ENCODE peak calls at places on chromosomes 6 and 20, in four cellular contexts. J is cardiac muscle cell, P is astrocyte, U is dorsolateral prefrontal cortex. F is an unnamed sample.

GRCh38 chr20:32839227-32839981 is 19.3 kb upstream of the EFCAB8 start:
- DNase-seq in J (no peak), P (no peak), U (no peak), F (no peak)

GRCh38 chr6:155234687-155235543 is 28.9 kb upstream of the CLDN20 start:
- DNase-seq in J (peak), P (peak), U (no peak), F (no peak)

GRCh38 chr6:73286752-73287151 is 23.8 kb upstream of the KHDC1 start:
- DNase-seq in J (no peak), P (no peak), U (no peak), F (no peak)

GRCh38 chr20:41180599-41181333 is 43.4 kb downstream of the PLCG1 start:
- DNase-seq in J (no peak), P (no peak), U (no peak), F (no peak)

GRCh38 chr6:45424628-45424955 is 46.9 kb upstream of the SUPT3H start:
- DNase-seq in J (no peak), P (no peak), U (no peak), F (no peak)

GRCh38 chr6:48777411-48777810 is 666.4 kb upstream of the PTCHD4 start:
- DNase-seq in J (no peak), P (no peak), U (no peak), F (no peak)

GRCh38 chr6:167973092-167973880 is 24.2 kb upstream of the KIF25 start:
- DNase-seq in J (no peak), P (no peak), U (no peak), F (no peak)

GRCh38 chr6:84771732-84772131 is 7.3 kb upstream of the TBX18 start:
- DNase-seq in J (peak), P (no peak), U (no peak), F (no peak)

GRCh38 chr6:73079978-73080377 is 145.3 kb downstream of the KHDC1L start:
- DNase-seq in J (no peak), P (peak), U (no peak), F (no peak)

GRCh38 chr6:136037885-136038460 is 186.5 kb downstream of the PDE7B start:
- DNase-seq in J (peak), P (peak), U (no peak), F (no peak)

GRCh38 chr6:131792091-131792496 is 15.7 kb upstream of the ENPP1 start:
- DNase-seq in J (no peak), P (peak), U (no peak), F (peak)

GRCh38 chr6:22512716-22513452 is 56.5 kb upstream of the HDGFL1 start:
- DNase-seq in J (peak), P (no peak), U (no peak), F (no peak)

GRCh38 chr6:28940859-28941680 is 17.3 kb upstream of the TRIM27 start:
- DNase-seq in J (peak), P (peak), U (no peak), F (peak)

GRCh38 chr6:166769648-166770047 is 142.6 kb upstream of the RPS6KA2 start:
- DNase-seq in J (no peak), P (no peak), U (no peak), F (no peak)

GRCh38 chr6:146785001-146785585 is 186.3 kb downstream of the ADGB start:
- DNase-seq in J (peak), P (peak), U (no peak), F (peak)

GRCh38 chr20:62860391-62860923 is 1.2 kb downstream of the TCFL5 start:
- DNase-seq in J (peak), P (peak), U (no peak), F (peak)

GRCh38 chr6:32843321-32843978 is 397 bp downstream of the PSMB8 start:
- DNase-seq in J (no peak), P (no peak), U (no peak), F (peak)

GRCh38 chr6:43436577-43437282 is 9.4 kb downstream of the ABCC10 start:
- DNase-seq in J (peak), P (peak), U (no peak), F (peak)

GRCh38 chr6:152484806-152485205 is 152.4 kb downstream of the SYNE1 start:
- DNase-seq in J (no peak), P (no peak), U (no peak), F (no peak)

GRCh38 chr6:136186363-136186762 is 63.7 kb downstream of the MTFR2 start:
- DNase-seq in J (no peak), P (no peak), U (no peak), F (no peak)

GRCh38 chr6:38943964-38944363 is 104.6 kb upstream of the GLP1R start:
- DNase-seq in J (no peak), P (no peak), U (no peak), F (peak)

GRCh38 chr6:52524921-52525320 is 51.9 kb downstream of the TRAM2 start:
- DNase-seq in J (no peak), P (no peak), U (no peak), F (no peak)

GRCh38 chr6:42217523-42218367 is at the start of gene MRPS10:
- DNase-seq in J (peak), P (peak), U (peak), F (peak)

GRCh38 chr6:1244941-1245340 is 67.0 kb upstream of the FOXQ1 start:
- DNase-seq in J (no peak), P (no peak), U (no peak), F (no peak)

GRCh38 chr6:118992186-118992795 is 57.3 kb upstream of the MCM9 start:
- DNase-seq in J (no peak), P (no peak), U (no peak), F (no peak)

GRCh38 chr6:28408076-28408802 is 8.7 kb upstream of the ZSCAN12 start:
- DNase-seq in J (peak), P (no peak), U (no peak), F (peak)

GRCh38 chr20:41619360-41620115 is 1.4 kb upstream of the CHD6 start:
- DNase-seq in J (no peak), P (peak), U (no peak), F (no peak)

GRCh38 chr6:47700051-47700450 is 1.7 kb downstream of the ADGRF4 start:
- DNase-seq in J (peak), P (peak), U (no peak), F (peak)

GRCh38 chr6:170266061-170266825 is 24.6 kb downstream of the DLL1 start:
- DNase-seq in J (peak), P (no peak), U (peak), F (no peak)

GRCh38 chr6:170263410-170263809 is 27.5 kb downstream of the DLL1 start:
- DNase-seq in J (no peak), P (no peak), U (peak), F (no peak)

GRCh38 chr6:170264086-170264485 is 26.8 kb downstream of the DLL1 start:
- DNase-seq in J (no peak), P (no peak), U (no peak), F (no peak)

GRCh38 chr6:170267688-170268087 is 23.2 kb downstream of the DLL1 start:
- DNase-seq in J (no peak), P (no peak), U (no peak), F (no peak)

GRCh38 chr6:170265655-170266054 is 25.2 kb downstream of the DLL1 start:
- DNase-seq in J (peak), P (no peak), U (peak), F (no peak)
- TF ChIP-seq CTCF in J (no peak), P (no peak), U (no peak), F (no peak)

DNA sequence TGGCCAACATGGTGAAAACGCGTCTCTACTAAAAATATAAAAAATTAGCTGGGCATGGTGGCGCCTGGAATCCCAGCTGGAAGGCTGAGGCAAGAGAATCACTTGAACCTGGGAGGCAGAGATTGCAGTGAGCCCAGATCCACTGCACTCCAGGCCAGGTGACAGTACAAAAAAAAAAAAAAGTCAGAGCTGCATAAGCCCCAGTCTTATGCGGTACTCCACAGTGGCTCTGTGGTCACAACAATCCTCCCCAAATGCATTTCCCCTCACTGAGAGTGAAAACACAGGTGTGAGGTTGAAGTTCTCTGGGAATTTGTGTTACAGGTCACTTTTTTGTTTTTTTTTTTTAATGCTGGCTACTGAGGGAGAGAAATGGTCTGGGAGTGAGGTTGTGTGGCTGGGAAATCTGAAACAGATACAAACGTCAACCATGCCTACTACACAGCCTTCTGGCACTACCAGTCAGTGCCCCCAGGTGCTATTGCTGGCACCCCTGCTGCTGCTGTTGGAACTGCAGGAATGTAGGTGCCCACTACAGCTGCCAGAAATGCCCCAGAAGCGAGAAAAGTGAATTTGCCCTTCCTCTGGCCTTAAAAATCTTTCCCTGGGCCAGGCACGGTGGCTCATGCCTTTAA is 5.7 kb downstream of the MRPS26 start:
- DNase-seq in J (no peak), P (no peak), U (no peak), F (no peak)
- TF ChIP-seq CTCF in J (no peak), P (no peak), U (no peak), F (no peak)

GRCh38 chr6:70375166-70375565 is 38.1 kb upstream of the FAM135A start:
- DNase-seq in J (peak), P (no peak), U (no peak), F (peak)
- TF ChIP-seq CTCF in J (no peak), P (no peak), U (no peak), F (no peak)

DNA sequence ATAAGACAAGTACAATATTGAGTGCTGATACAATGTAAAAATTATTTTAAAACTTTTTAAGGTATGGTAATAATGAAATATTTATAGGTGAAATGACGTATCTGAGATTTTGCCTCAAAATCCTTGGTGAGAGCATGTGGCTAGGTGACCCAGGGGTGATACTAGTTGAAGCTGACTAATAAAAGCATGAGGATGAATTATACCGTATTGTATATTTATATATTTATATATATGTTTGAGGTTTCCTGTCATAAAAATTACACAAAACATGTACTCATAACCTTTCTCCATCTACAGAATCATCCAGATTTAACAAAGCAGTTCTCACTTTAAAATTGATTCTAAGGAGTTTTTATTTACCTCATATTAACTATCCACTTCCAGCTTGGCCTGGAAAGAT is 358.1 kb downstream of the CDKAL1 start:
- DNase-seq in J (no peak), P (no peak), U (no peak), F (no peak)
- TF ChIP-seq CTCF in J (no peak), P (no peak), U (no peak), F (no peak)

GRCh38 chr6:24766685-24767462 is 7.9 kb upstream of the GMNN start:
- DNase-seq in J (peak), P (no peak), U (no peak), F (peak)
- TF ChIP-seq CTCF in J (peak), P (peak), U (peak), F (peak)

DNA sequence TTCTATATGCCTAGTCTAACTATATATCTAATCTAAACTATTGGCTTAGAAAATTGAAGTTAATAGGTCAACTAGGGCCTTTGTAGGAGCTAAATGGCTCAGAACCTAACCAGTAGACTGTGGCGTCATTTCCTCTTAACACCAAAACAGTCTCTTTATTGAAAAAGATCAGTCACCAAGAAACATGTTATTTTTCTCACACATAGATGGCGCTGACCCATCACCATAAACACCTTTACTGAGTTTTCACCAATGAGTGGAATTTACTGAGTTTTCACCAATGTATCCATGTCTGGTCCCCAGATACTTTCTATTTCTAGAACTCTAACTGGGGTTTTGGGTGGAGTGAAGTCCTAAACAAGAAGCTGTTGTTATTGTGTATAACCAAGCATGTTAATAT is 636.0 kb downstream of the BCKDHB start:
- DNase-seq in J (peak), P (peak), U (no peak), F (peak)
- TF ChIP-seq CTCF in J (peak), P (peak), U (no peak), F (peak)

DNA sequence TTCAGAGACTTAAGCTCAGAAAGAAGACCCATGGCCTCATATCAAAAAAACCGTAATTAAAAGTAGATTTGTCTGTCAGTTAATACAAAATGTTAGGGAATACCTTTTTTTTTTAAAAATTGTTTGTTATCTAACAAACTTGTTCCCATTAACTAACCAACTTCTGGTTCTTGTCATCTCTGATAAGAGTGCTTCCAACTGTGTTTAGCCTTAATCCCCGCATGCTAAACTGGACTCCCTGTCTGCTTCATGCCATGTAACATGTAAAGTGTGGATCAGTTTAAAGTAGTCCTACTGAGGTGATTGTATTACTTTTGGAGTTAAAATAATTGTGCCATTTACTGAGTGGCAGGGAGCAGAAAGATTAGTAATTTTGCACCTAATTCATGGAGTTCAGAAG is 6.3 kb downstream of the JARID2 start:
- DNase-seq in J (no peak), P (no peak), U (no peak), F (no peak)
- TF ChIP-seq CTCF in J (no peak), P (no peak), U (no peak), F (no peak)

GRCh38 chr6:125759184-125759902 is 9.9 kb downstream of the HEY2 start:
- DNase-seq in J (no peak), P (no peak), U (no peak), F (no peak)
- TF ChIP-seq CTCF in J (peak), P (no peak), U (no peak), F (peak)

GRCh38 chr20:56453347-56453746 is 15.1 kb upstream of the RTF2 start:
- DNase-seq in J (no peak), P (no peak), U (no peak), F (no peak)

GRCh38 chr20:56460459-56460858 is 8.0 kb upstream of the RTF2 start:
- DNase-seq in J (no peak), P (no peak), U (no peak), F (no peak)

GRCh38 chr20:56454754-56455153 is 13.7 kb upstream of the RTF2 start:
- DNase-seq in J (no peak), P (no peak), U (no peak), F (no peak)

GRCh38 chr20:56463428-56463827 is 5.0 kb upstream of the RTF2 start:
- DNase-seq in J (no peak), P (no peak), U (no peak), F (no peak)

GRCh38 chr20:56458227-56458821 is 10.1 kb upstream of the RTF2 start:
- DNase-seq in J (no peak), P (no peak), U (no peak), F (no peak)
- TF ChIP-seq CTCF in J (no peak), P (no peak), U (no peak), F (no peak)

GRCh38 chr6:63882208-63882607 is 246.6 kb downstream of the PHF3 start:
- DNase-seq in J (peak), P (no peak), U (no peak), F (no peak)
- TF ChIP-seq CTCF in J (peak), P (no peak), U (no peak), F (no peak)